ENCODE peak calls at places on chromosomes 16 and 17, in four cellular contexts. X is choroid plexus epithelial cell, C is Caco-2, I is tibial artery. Q is an unnamed sample.

GRCh38 chr16:27429981-27430441 is 28.0 kb downstream of the IL21R start:
- DNase-seq in X (no peak), C (no peak), I (no peak), Q (peak)

GRCh38 chr16:72848759-72849664 is 198.9 kb downstream of the ZFHX3 start:
- DNase-seq in X (peak), C (no peak), I (peak), Q (no peak)

GRCh38 chr16:58582971-58583765 is 46.5 kb downstream of the CNOT1 start:
- DNase-seq in X (peak), C (no peak), I (no peak), Q (no peak)

GRCh38 chr16:28321700-28322411 is 29.5 kb downstream of the SBK1 start:
- DNase-seq in X (peak), C (peak), I (no peak), Q (no peak)

GRCh38 chr16:57988929-57989328 is 11.5 kb downstream of the ZNF319 start:
- DNase-seq in X (no peak), C (no peak), I (no peak), Q (no peak)

GRCh38 chr17:561118-561517 is 153.5 kb downstream of the VPS53 start:
- DNase-seq in X (peak), C (no peak), I (no peak), Q (no peak)

GRCh38 chr16:67482260-67482924 is 955 bp downstream of the AGRP start:
- DNase-seq in X (no peak), C (no peak), I (no peak), Q (no peak)

GRCh38 chr17:57091186-57091618 is 6.2 kb downstream of the AKAP1 start:
- DNase-seq in X (no peak), C (no peak), I (peak), Q (no peak)

GRCh38 chr17:8225813-8226535 is 15.6 kb upstream of the AURKB start:
- DNase-seq in X (peak), C (peak), I (peak), Q (peak)

GRCh38 chr16:49287572-49287971 is 5.9 kb upstream of the CBLN1 start:
- DNase-seq in X (no peak), C (no peak), I (no peak), Q (no peak)

GRCh38 chr16:7914738-7915137 is 582.1 kb downstream of the RBFOX1 start:
- DNase-seq in X (no peak), C (no peak), I (no peak), Q (no peak)

GRCh38 chr17:8223356-8224063 is 13.1 kb upstream of the AURKB start:
- DNase-seq in X (peak), C (peak), I (peak), Q (peak)

GRCh38 chr16:68645494-68646388 is 631 bp downstream of the CDH3 start:
- DNase-seq in X (no peak), C (peak), I (no peak), Q (no peak)

GRCh38 chr16:68978303-68978954 is 127.0 kb upstream of the HAS3 start:
- DNase-seq in X (peak), C (no peak), I (no peak), Q (no peak)

GRCh38 chr17:34437188-34437587 is 74.2 kb upstream of the CCL1 start:
- DNase-seq in X (no peak), C (no peak), I (no peak), Q (no peak)

GRCh38 chr16:20944861-20945390 is 44.4 kb downstream of the LYRM1 start:
- DNase-seq in X (peak), C (no peak), I (no peak), Q (no peak)

GRCh38 chr17:63490858-63491400 is 14.1 kb downstream of the ACE start:
- DNase-seq in X (no peak), C (no peak), I (no peak), Q (no peak)

GRCh38 chr17:63488851-63489250 is 12.0 kb downstream of the ACE start:
- DNase-seq in X (no peak), C (no peak), I (no peak), Q (no peak)

GRCh38 chr17:63491413-63491812 is 14.6 kb downstream of the ACE start:
- DNase-seq in X (no peak), C (no peak), I (no peak), Q (no peak)

GRCh38 chr17:63489291-63489690 is 12.4 kb downstream of the ACE start:
- DNase-seq in X (no peak), C (no peak), I (no peak), Q (no peak)

DNA sequence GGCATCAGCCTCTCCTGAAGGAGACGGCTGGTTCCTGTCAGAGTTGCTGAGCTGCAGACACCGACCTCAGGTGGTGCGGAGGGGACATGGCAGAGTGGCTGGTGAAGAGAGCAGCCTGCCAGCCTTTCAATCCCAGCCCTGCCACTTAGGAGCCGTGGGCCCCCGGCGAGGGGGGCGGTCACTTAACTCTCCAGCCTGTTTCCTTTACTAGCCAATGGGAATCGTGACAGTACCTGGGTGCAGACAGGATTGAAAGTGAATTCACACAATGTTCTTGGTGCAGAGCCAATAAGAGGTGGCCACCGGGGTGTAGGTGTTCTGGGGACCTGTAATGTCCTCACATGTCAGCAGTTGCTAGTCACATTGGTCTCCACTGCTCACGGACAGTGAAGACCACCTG is 13.5 kb downstream of the ACE start:
- DNase-seq in X (no peak), C (no peak), I (no peak), Q (no peak)
- TF ChIP-seq CTCF in X (no peak), C (no peak), I (no peak), Q (no peak)

GRCh38 chr17:15446036-15446435 is 21.4 kb downstream of the CDRT4 start:
- DNase-seq in X (no peak), C (no peak), I (no peak), Q (no peak)
- TF ChIP-seq CTCF in X (peak), C (no peak), I (no peak), Q (no peak)

DNA sequence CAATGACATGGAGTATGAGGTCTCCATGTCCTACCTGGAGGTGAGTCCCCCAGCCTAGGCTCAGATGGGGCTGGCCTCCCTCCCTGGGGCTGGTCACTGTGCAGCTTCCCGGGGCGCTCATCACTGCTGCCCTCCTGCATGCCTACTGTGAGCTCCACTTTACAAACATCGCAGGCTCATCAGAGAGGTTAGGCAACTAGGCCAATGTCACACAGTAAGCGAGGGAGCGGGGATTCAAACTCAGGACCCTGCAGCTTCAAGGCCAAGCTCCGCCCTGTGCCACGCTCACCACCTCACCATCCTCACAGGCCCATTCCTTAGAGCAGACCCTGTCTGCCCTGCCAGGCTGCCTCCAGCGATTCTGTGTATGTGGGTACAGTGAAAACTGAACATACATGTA is 17.1 kb downstream of the KIF19 start:
- DNase-seq in X (no peak), C (no peak), I (no peak), Q (no peak)
- TF ChIP-seq CTCF in X (no peak), C (no peak), I (no peak), Q (no peak)

GRCh38 chr17:77507116-77507885 is 366.5 kb downstream of the SEC14L1 start:
- DNase-seq in X (no peak), C (no peak), I (no peak), Q (no peak)
- TF ChIP-seq CTCF in X (peak), C (no peak), I (no peak), Q (no peak)

DNA sequence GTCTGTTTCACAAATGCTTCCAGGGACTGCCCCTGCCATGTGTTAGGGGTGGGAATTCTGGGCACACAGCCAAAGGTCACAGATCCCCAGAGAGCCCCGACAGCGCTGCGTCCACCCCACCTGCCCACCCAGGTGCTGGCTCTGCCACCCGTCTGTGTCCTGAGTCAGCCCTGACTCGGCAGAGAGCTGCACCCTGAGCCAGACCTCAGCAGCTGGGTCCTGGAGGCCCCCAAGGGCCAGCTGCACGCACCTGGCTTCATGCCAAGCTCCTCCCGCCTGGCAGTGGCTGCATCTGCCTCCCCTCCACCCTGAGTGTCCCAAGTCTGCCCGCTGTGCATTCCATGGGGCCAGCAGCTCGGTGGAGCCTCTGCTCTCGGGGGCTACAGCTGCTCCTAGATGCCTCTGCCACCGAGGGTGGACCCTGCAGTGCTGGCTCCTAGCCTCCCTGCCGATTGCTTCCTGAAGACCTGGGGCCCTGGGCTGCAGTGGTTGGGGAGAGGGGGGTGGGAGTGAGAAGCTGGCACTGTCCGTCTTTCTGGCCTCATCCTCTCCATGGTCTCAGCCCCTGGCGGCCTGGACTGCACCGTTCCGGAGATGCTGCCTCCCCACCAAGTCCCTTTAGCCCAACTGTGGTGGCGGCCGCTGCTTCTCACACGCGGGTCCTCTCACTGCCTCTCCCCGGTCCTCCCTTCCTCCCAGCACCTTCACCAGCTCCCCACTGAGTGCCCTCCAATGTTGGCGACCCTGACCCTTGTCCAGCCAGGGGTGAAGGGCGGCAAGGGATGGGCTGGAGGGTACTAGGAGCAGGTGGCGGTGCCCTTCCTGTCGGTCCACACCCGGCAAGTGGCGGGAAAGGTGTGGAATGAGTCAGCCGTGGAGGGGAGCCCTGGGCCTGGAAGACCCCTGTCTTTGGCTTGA is 3.0 kb downstream of the SECTM1 start:
- DNase-seq in X (peak), C (no peak), I (no peak), Q (no peak)
- TF ChIP-seq CTCF in X (no peak), C (no peak), I (no peak), Q (no peak)

GRCh38 chr17:78415821-78416301 is 37.4 kb downstream of the PGS1 start:
- DNase-seq in X (no peak), C (no peak), I (no peak), Q (no peak)

GRCh38 chr17:78411241-78411855 is 32.9 kb downstream of the PGS1 start:
- DNase-seq in X (no peak), C (peak), I (no peak), Q (no peak)

GRCh38 chr17:78409191-78409621 is 30.8 kb downstream of the PGS1 start:
- DNase-seq in X (no peak), C (peak), I (no peak), Q (no peak)

GRCh38 chr17:78414178-78415162 is 36.0 kb downstream of the PGS1 start:
- DNase-seq in X (no peak), C (no peak), I (no peak), Q (peak)

GRCh38 chr17:78412403-78412802 is 34.0 kb downstream of the PGS1 start:
- DNase-seq in X (peak), C (peak), I (no peak), Q (no peak)
- TF ChIP-seq CTCF in X (peak), C (peak), I (no peak), Q (peak)

GRCh38 chr17:43443381-43443780 is 40.4 kb upstream of the DHX8 start:
- DNase-seq in X (no peak), C (no peak), I (no peak), Q (no peak)

GRCh38 chr17:43438626-43439529 is 40.1 kb downstream of the ARL4D start:
- DNase-seq in X (no peak), C (no peak), I (no peak), Q (no peak)

GRCh38 chr17:43444223-43445008 is 39.4 kb upstream of the DHX8 start:
- DNase-seq in X (peak), C (no peak), I (no peak), Q (no peak)

GRCh38 chr17:43445009-43445589 is 38.7 kb upstream of the DHX8 start:
- DNase-seq in X (no peak), C (no peak), I (no peak), Q (no peak)

GRCh38 chr17:43442711-43443110 is 41.1 kb upstream of the DHX8 start:
- DNase-seq in X (no peak), C (no peak), I (no peak), Q (no peak)
- TF ChIP-seq CTCF in X (no peak), C (no peak), I (no peak), Q (no peak)

GRCh38 chr17:17216776-17217175 is 10.6 kb upstream of the PLD6 start:
- DNase-seq in X (no peak), C (no peak), I (no peak), Q (no peak)
- TF ChIP-seq CTCF in X (no peak), C (no peak), I (no peak), Q (no peak)

DNA sequence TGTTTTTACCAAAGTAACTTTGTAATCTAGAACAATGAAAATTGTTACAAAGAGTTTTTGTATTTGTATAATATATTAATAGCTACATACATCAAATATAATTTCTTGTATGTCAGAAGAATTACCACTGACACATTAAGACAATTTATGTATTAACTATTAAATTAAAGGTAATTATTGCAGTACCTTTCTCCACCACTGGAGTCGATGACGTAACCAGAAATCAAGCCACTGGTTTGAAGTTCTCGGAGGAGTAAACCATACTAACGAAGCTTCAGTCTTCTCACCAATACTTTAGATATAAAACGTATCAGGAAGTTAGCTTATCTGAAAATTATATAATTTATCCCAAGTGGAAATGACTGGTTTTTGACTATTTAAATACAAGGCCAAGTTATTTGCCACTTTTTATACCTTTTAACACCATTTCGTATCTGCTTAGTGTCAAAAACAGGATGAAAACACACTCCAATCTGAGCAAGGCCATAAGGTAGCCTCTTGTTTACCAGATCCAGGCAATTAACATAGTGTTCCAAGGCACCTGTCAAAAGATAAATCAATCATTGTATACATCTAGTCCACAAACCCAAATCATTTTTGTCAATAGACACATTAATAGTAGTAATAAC is 4.3 kb downstream of the POLG2 start:
- DNase-seq in X (peak), C (peak), I (no peak), Q (no peak)
- TF ChIP-seq CTCF in X (peak), C (peak), I (peak), Q (peak)